ENCODE peak calls at places on chromosomes 7 and 10, in nine cellular contexts. E, O, U, Y, I, P, C, R and H are unnamed samples.

GRCh38 chr7:140316165-140316661 is 82.1 kb downstream of the SLC37A3 start:
- DNase-seq in E (peak), O (peak), U (no peak), Y (peak), I (no peak), P (no peak), C (peak), R (peak), H (no peak)

GRCh38 chr7:68793513-68793912 is 804.8 kb upstream of the AUTS2 start:
- DNase-seq in E (no peak), O (no peak), U (no peak), Y (no peak), I (no peak), P (no peak), C (no peak), R (no peak), H (no peak)

GRCh38 chr10:52172581-52172980 is 141.5 kb upstream of the DKK1 start:
- DNase-seq in E (no peak), O (peak), U (no peak), Y (no peak), I (peak), P (peak), C (no peak), R (no peak), H (no peak)

GRCh38 chr7:31134246-31135188 is 82.4 kb downstream of the ADCYAP1R1 start:
- DNase-seq in E (peak), O (peak), U (peak), Y (peak), I (peak), P (peak), C (peak), R (peak), H (no peak)

GRCh38 chr10:33913194-33913593 is 578.7 kb upstream of the NRP1 start:
- DNase-seq in E (no peak), O (peak), U (no peak), Y (no peak), I (no peak), P (no peak), C (no peak), R (no peak), H (no peak)

GRCh38 chr7:99141756-99142726 is 1.9 kb downstream of the SMURF1 start:
- DNase-seq in E (peak), O (peak), U (peak), Y (peak), I (peak), P (peak), C (peak), R (peak), H (no peak)

GRCh38 chr7:31311465-31312074 is 29.0 kb downstream of the NEUROD6 start:
- DNase-seq in E (no peak), O (no peak), U (no peak), Y (no peak), I (no peak), P (no peak), C (no peak), R (no peak), H (no peak)

GRCh38 chr7:34696415-34696814 is 38.4 kb downstream of the NPSR1 start:
- DNase-seq in E (no peak), O (no peak), U (no peak), Y (no peak), I (no peak), P (no peak), C (no peak), R (no peak), H (no peak)

GRCh38 chr7:134892002-134892693 is 94.2 kb upstream of the AGBL3 start:
- DNase-seq in E (no peak), O (peak), U (no peak), Y (no peak), I (no peak), P (peak), C (peak), R (no peak), H (no peak)

GRCh38 chr10:63515002-63515763 is 6.0 kb upstream of the REEP3 start:
- DNase-seq in E (no peak), O (peak), U (no peak), Y (peak), I (no peak), P (peak), C (peak), R (peak), H (no peak)

GRCh38 chr7:122303971-122304603 is 463 bp downstream of the FEZF1 start:
- DNase-seq in E (no peak), O (no peak), U (no peak), Y (no peak), I (no peak), P (peak), C (no peak), R (no peak), H (no peak)

GRCh38 chr7:132666076-132666775 is 90.0 kb upstream of the PLXNA4 start:
- DNase-seq in E (no peak), O (peak), U (no peak), Y (no peak), I (no peak), P (no peak), C (peak), R (peak), H (no peak)

GRCh38 chr10:124740374-124741280 is 3.6 kb downstream of the FAM53B start:
- DNase-seq in E (peak), O (peak), U (no peak), Y (no peak), I (no peak), P (no peak), C (no peak), R (no peak), H (no peak)

GRCh38 chr7:64045301-64046040 is at the start of gene ZNF727:
- DNase-seq in E (peak), O (peak), U (peak), Y (peak), I (no peak), P (no peak), C (no peak), R (no peak), H (no peak)

GRCh38 chr7:81367335-81367801 is 402.5 kb downstream of the HGF start:
- DNase-seq in E (no peak), O (peak), U (no peak), Y (no peak), I (no peak), P (no peak), C (peak), R (no peak), H (no peak)

GRCh38 chr10:91880310-91880709 is 29.0 kb downstream of the FGFBP3 start:
- DNase-seq in E (no peak), O (peak), U (no peak), Y (no peak), I (peak), P (peak), C (no peak), R (no peak), H (no peak)

GRCh38 chr10:16856567-16856966 is 39.3 kb upstream of the RSU1 start:
- DNase-seq in E (no peak), O (no peak), U (no peak), Y (no peak), I (no peak), P (peak), C (peak), R (no peak), H (no peak)

GRCh38 chr7:88075216-88075615 is 141.2 kb downstream of the ADAM22 start:
- DNase-seq in E (no peak), O (no peak), U (no peak), Y (no peak), I (no peak), P (no peak), C (no peak), R (no peak), H (no peak)

GRCh38 chr7:96120445-96120844 is 201.5 kb downstream of the SLC25A13 start:
- DNase-seq in E (no peak), O (no peak), U (no peak), Y (no peak), I (no peak), P (no peak), C (no peak), R (no peak), H (no peak)

GRCh38 chr7:30469303-30469702 is 9.3 kb downstream of the NOD1 start:
- DNase-seq in E (peak), O (peak), U (no peak), Y (peak), I (peak), P (peak), C (peak), R (peak), H (no peak)

GRCh38 chr7:155405399-155406318 is 52.3 kb upstream of the EN2 start:
- DNase-seq in E (no peak), O (no peak), U (no peak), Y (no peak), I (peak), P (peak), C (no peak), R (no peak), H (no peak)

GRCh38 chr10:43026039-43026973 is 50.6 kb upstream of the RET start:
- DNase-seq in E (no peak), O (peak), U (no peak), Y (no peak), I (peak), P (peak), C (no peak), R (no peak), H (no peak)

GRCh38 chr10:110414563-110415309 is 83.0 kb upstream of the DUSP5 start:
- DNase-seq in E (peak), O (peak), U (peak), Y (no peak), I (no peak), P (no peak), C (no peak), R (peak), H (peak)

GRCh38 chr10:60817135-60817805 is 39.0 kb downstream of the CDK1 start:
- DNase-seq in E (peak), O (no peak), U (no peak), Y (no peak), I (no peak), P (no peak), C (peak), R (no peak), H (no peak)

GRCh38 chr10:75396861-75397570 is 4.5 kb downstream of the ZNF503 start:
- DNase-seq in E (no peak), O (no peak), U (no peak), Y (no peak), I (no peak), P (peak), C (peak), R (no peak), H (no peak)

GRCh38 chr10:78109210-78109609 is 75.5 kb downstream of the RPS24 start:
- DNase-seq in E (no peak), O (no peak), U (no peak), Y (no peak), I (no peak), P (peak), C (no peak), R (no peak), H (no peak)

GRCh38 chr7:140684066-140684950 is 11.6 kb downstream of the ADCK2 start:
- DNase-seq in E (peak), O (no peak), U (no peak), Y (no peak), I (no peak), P (no peak), C (no peak), R (no peak), H (no peak)

GRCh38 chr10:72490951-72491350 is 134.9 kb downstream of the MICU1 start:
- DNase-seq in E (no peak), O (peak), U (no peak), Y (no peak), I (no peak), P (no peak), C (no peak), R (no peak), H (no peak)

GRCh38 chr7:130196476-130196875 is 8.7 kb downstream of the TMEM209 start:
- DNase-seq in E (peak), O (no peak), U (no peak), Y (no peak), I (no peak), P (no peak), C (no peak), R (no peak), H (no peak)

GRCh38 chr7:50656141-50656895 is 91.1 kb upstream of the DDC start:
- DNase-seq in E (no peak), O (no peak), U (no peak), Y (no peak), I (no peak), P (no peak), C (no peak), R (no peak), H (no peak)

GRCh38 chr7:458511-459245 is 61.0 kb downstream of the PDGFA start:
- DNase-seq in E (no peak), O (peak), U (no peak), Y (no peak), I (no peak), P (peak), C (no peak), R (no peak), H (no peak)

GRCh38 chr10:128125944-128126764 is at the start of gene MKI67:
- DNase-seq in E (peak), O (peak), U (peak), Y (peak), I (peak), P (peak), C (peak), R (peak), H (peak)

GRCh38 chr7:120792861-120793130 is 65.1 kb downstream of the TSPAN12 start:
- DNase-seq in E (no peak), O (peak), U (no peak), Y (no peak), I (no peak), P (no peak), C (no peak), R (no peak), H (no peak)

GRCh38 chr10:22821501-22821900 is 106.4 kb upstream of the ARMC3 start:
- DNase-seq in E (no peak), O (no peak), U (no peak), Y (no peak), I (no peak), P (no peak), C (peak), R (no peak), H (no peak)

GRCh38 chr10:33377658-33378025 is 43.2 kb upstream of the NRP1 start:
- DNase-seq in E (no peak), O (peak), U (no peak), Y (no peak), I (no peak), P (no peak), C (peak), R (peak), H (no peak)

GRCh38 chr10:86110156-86110786 is 256.3 kb downstream of the GRID1 start:
- DNase-seq in E (no peak), O (no peak), U (no peak), Y (no peak), I (peak), P (peak), C (no peak), R (no peak), H (no peak)

GRCh38 chr10:116045957-116046356 is 227.0 kb downstream of the GFRA1 start:
- DNase-seq in E (no peak), O (no peak), U (no peak), Y (no peak), I (no peak), P (no peak), C (no peak), R (no peak), H (no peak)